ENCODE peak calls at places on chromosomes 16 and 17, in eight cellular contexts. B is T-helper 1 cell; I is uterus; D is upper lobe of right lung; C is foreskin fibroblast; L is brain microvascular endothelial cell; X is ovary; G is activated naive CD8-positive, alpha-beta T cell treated with anti-CD3 and anti-CD28 coated beads, Interleukin-2, amount 50 U/mL, for 24 hours. H is an unnamed sample.

GRCh38 chr17:78123258-78123929 is 5.2 kb downstream of the TMC6 start:
- DNase-seq in B (no peak), I (no peak), D (no peak), C (no peak), L (no peak), X (no peak), G (no peak), H (peak)

GRCh38 chr16:20676268-20676828 is 21.1 kb downstream of the ACSM1 start:
- DNase-seq in B (no peak), I (peak), D (no peak), C (no peak), L (no peak), X (no peak), G (no peak), H (no peak)

GRCh38 chr17:32784113-32784512 is 92.8 kb downstream of the MYO1D start:
- DNase-seq in B (no peak), I (no peak), D (no peak), C (no peak), L (no peak), X (no peak), G (no peak), H (no peak)

GRCh38 chr17:79892457-79893236 is 53.4 kb upstream of the CBX4 start:
- DNase-seq in B (no peak), I (no peak), D (no peak), C (no peak), L (no peak), X (no peak), G (no peak), H (peak)

GRCh38 chr16:69827527-69827926 is 65.4 kb downstream of the WWP2 start:
- DNase-seq in B (no peak), I (no peak), D (no peak), C (no peak), L (no peak), X (no peak), G (no peak), H (no peak)

GRCh38 chr16:74605746-74606520 is 981 bp downstream of the GLG1 start:
- DNase-seq in B (no peak), I (no peak), D (no peak), C (no peak), L (no peak), X (no peak), G (no peak), H (no peak)

GRCh38 chr16:84683691-84684591 is 15.9 kb upstream of the USP10 start:
- DNase-seq in B (no peak), I (no peak), D (no peak), C (no peak), L (no peak), X (no peak), G (no peak), H (no peak)

GRCh38 chr17:68512967-68513474 is 791 bp downstream of the PRKAR1A start:
- DNase-seq in B (peak), I (peak), D (no peak), C (no peak), L (peak), X (no peak), G (no peak), H (no peak)

GRCh38 chr17:2213291-2213960 is 90.2 kb downstream of the SMG6 start:
- DNase-seq in B (no peak), I (no peak), D (no peak), C (no peak), L (no peak), X (no peak), G (no peak), H (no peak)

GRCh38 chr16:22318690-22319358 is 21.6 kb downstream of the POLR3E start:
- DNase-seq in B (peak), I (no peak), D (peak), C (peak), L (peak), X (no peak), G (peak), H (no peak)

GRCh38 chr16:85994492-85995433 is 95.8 kb downstream of the IRF8 start:
- DNase-seq in B (no peak), I (no peak), D (no peak), C (no peak), L (no peak), X (no peak), G (no peak), H (peak)

GRCh38 chr16:71358464-71359031 is at the start of gene CALB2:
- DNase-seq in B (peak), I (peak), D (peak), C (peak), L (peak), X (peak), G (peak), H (peak)

GRCh38 chr16:68548947-68549346 is 9.9 kb downstream of the ZFP90 start:
- DNase-seq in B (peak), I (no peak), D (no peak), C (no peak), L (no peak), X (no peak), G (no peak), H (no peak)

GRCh38 chr16:29756654-29757053 is 10.9 kb upstream of the C16orf54 start:
- DNase-seq in B (no peak), I (no peak), D (no peak), C (no peak), L (no peak), X (no peak), G (no peak), H (no peak)

GRCh38 chr16:85363427-85363826 is 249.7 kb upstream of the GSE1 start:
- DNase-seq in B (no peak), I (no peak), D (peak), C (no peak), L (peak), X (no peak), G (no peak), H (no peak)

GRCh38 chr17:34579979-34580684 is 750 bp downstream of the TMEM132E start:
- DNase-seq in B (no peak), I (peak), D (peak), C (peak), L (no peak), X (peak), G (peak), H (no peak)

GRCh38 chr17:48103379-48103715 is 2.1 kb upstream of the CBX1 start:
- DNase-seq in B (no peak), I (no peak), D (no peak), C (no peak), L (no peak), X (no peak), G (no peak), H (no peak)